ENCODE peak calls at places on chromosomes 4 and X, in six cellular contexts. One of them, this sample, is unnamed.

GRCh38 chrX:66915893-66916292 is 277.0 kb upstream of the EDA2R start:
- DNase-seq in HFF-Myc: no peak
- DNase-seq in left lung: no peak
- DNase-seq in hepatocyte: no peak
- DNase-seq in tibial nerve: no peak
- DNase-seq in AG10803: no peak
- DNase-seq in this sample: no peak

GRCh38 chr4:184355857-184356256 is 118.5 kb downstream of the IRF2 start:
- DNase-seq in hepatocyte: no peak
- DNase-seq in tibial nerve: no peak
- DNase-seq in AG10803: no peak
- DNase-seq in left lung: no peak
- DNase-seq in HFF-Myc: no peak
- DNase-seq in this sample: no peak

GRCh38 chrX:69388526-69388925 is 115.6 kb upstream of the NALF2 start:
- DNase-seq in left lung: no peak
- DNase-seq in AG10803: peak; percentile 4
- DNase-seq in hepatocyte: no peak
- DNase-seq in tibial nerve: peak; percentile 4
- DNase-seq in HFF-Myc: no peak
- DNase-seq in this sample: no peak

GRCh38 chr4:6991771-6992557 is 51.2 kb upstream of the TADA2B start:
- DNase-seq in tibial nerve: peak; percentile 49
- DNase-seq in hepatocyte: peak; percentile 50
- DNase-seq in HFF-Myc: peak; percentile 67
- DNase-seq in AG10803: peak; percentile 83
- DNase-seq in left lung: no peak
- DNase-seq in this sample: peak; percentile 76

GRCh38 chr4:151304755-151305154 is 20.6 kb downstream of the SH3D19 start:
- DNase-seq in tibial nerve: no peak
- DNase-seq in AG10803: no peak
- DNase-seq in left lung: no peak
- DNase-seq in hepatocyte: no peak
- DNase-seq in HFF-Myc: no peak
- DNase-seq in this sample: peak; percentile 41

GRCh38 chr4:126851391-126851790 is 781.4 kb upstream of the INTU start:
- DNase-seq in tibial nerve: no peak
- DNase-seq in left lung: no peak
- DNase-seq in HFF-Myc: peak; percentile 21
- DNase-seq in hepatocyte: no peak
- DNase-seq in AG10803: peak; percentile 91
- DNase-seq in this sample: no peak

GRCh38 chr4:27836505-27836904 is 975.9 kb downstream of the STIM2 start:
- DNase-seq in HFF-Myc: no peak
- DNase-seq in left lung: no peak
- DNase-seq in tibial nerve: no peak
- DNase-seq in hepatocyte: no peak
- DNase-seq in AG10803: no peak
- DNase-seq in this sample: peak; percentile 72

GRCh38 chrX:48576108-48576507 is 1.8 kb downstream of the RBM3 start:
- DNase-seq in AG10803: no peak
- DNase-seq in tibial nerve: no peak
- DNase-seq in left lung: no peak
- DNase-seq in hepatocyte: no peak
- DNase-seq in HFF-Myc: no peak
- DNase-seq in this sample: no peak

DNA sequence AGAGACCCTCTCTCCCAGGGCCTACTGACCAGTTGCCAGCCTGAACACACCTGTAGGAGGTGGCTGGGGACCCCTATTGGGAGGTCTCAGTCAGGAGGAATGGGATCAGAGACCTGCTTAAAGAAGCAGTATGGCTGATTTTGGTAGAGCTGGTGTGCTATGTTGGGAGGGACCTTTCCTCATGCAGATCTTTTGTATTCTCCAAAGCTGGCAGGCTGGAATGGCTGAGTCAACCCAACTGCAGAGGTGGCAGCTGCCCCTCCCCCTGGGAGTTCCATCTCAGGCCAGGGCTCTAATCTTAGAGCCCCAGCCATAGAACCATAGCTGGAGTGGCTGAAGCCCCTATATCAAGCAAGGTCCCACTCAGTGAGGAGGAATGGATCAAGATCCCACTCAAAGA is 279.3 kb upstream of the BMP3 start:
- DNase-seq in left lung: no peak
- DNase-seq in hepatocyte: no peak
- DNase-seq in HFF-Myc: no peak
- DNase-seq in tibial nerve: no peak
- DNase-seq in AG10803: no peak
- DNase-seq in this sample: no peak
- TF ChIP-seq CTCF in left lung: no peak
- TF ChIP-seq CTCF in hepatocyte: no peak
- TF ChIP-seq CTCF in HFF-Myc: no peak
- TF ChIP-seq CTCF in tibial nerve: no peak
- TF ChIP-seq CTCF in AG10803: no peak
- TF ChIP-seq CTCF in this sample: no peak

DNA sequence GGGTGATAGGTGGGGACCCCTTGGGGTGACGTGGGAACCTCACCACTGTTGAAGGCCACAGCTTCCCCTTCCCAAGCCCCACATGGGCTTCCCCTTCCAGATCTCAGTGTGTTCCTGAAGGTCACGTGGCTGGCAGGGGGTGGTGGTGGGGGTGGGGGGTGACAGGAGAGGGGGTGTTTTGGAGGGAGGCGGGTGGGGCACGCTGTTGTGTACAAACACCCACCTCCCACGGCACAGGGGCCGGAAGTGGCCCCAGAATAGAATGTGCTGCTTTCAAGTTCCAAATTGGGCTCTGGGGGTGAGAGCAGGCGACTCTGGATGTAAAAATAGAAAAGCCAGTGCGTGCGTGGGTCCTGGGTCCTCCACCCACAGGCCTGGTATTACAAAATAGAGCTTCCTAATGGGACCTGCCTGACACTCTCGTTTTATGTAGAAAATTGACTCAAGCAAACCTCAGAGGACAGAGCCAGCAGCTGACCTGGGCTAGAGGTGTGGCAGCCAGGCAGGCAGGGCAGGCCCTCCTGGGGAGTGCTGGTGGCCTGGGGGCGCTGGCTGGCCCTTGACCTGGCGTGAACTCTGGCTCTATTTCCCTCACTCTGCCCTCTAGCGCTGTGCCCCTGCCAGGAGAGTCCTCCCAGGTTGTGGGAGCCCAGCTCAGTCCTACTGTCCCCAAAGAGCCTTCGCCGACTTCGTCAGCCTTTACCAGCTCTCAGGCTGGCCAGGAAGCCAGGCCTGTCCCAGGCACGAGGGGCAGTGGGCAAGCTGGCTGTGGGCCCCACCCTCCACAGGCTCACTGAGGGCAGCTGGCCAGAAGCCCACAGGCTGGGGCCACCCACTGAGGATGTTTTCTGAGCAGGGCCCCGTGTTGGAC is 5.4 kb upstream of the SH3BP2 start:
- DNase-seq in hepatocyte: no peak
- DNase-seq in AG10803: no peak
- DNase-seq in tibial nerve: no peak
- DNase-seq in left lung: peak; percentile 80
- DNase-seq in HFF-Myc: no peak
- DNase-seq in this sample: no peak
- TF ChIP-seq CTCF in hepatocyte: no peak
- TF ChIP-seq CTCF in AG10803: no peak
- TF ChIP-seq CTCF in tibial nerve: no peak
- TF ChIP-seq CTCF in left lung: no peak
- TF ChIP-seq CTCF in HFF-Myc: no peak
- TF ChIP-seq CTCF in this sample: no peak

GRCh38 chrX:81120936-81121351 is 80.8 kb downstream of the HMGN5 start:
- DNase-seq in tibial nerve: peak; percentile 19
- DNase-seq in AG10803: peak; percentile 33
- DNase-seq in HFF-Myc: no peak
- DNase-seq in left lung: no peak
- DNase-seq in hepatocyte: peak; percentile 69
- DNase-seq in this sample: peak; percentile 36
- TF ChIP-seq CTCF in tibial nerve: peak; percentile 31
- TF ChIP-seq CTCF in AG10803: peak; percentile 64
- TF ChIP-seq CTCF in HFF-Myc: peak; percentile 65
- TF ChIP-seq CTCF in left lung: peak; percentile 30
- TF ChIP-seq CTCF in hepatocyte: peak; percentile 48
- TF ChIP-seq CTCF in this sample: peak; percentile 74

DNA sequence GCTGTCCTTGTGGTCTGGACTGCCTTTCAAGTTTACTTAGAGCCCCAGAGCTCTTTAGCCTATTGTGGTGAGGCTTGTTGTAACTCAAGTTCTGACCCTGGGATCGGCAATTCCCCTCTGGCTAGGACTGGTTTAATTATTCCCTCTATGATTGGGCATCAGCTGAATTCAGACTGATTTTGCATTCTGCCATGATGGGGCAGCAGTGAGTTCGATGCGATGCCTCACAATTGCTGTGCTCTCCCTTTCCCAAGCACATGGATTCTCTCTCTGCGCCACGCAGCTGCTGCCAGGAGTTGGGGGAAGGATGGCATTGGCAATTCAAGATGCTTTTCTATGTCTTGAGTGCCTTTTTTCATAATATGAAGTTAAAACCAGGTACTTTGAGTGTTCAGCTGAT is 327.8 kb upstream of the CXorf51B start:
- DNase-seq in hepatocyte: no peak
- DNase-seq in tibial nerve: no peak
- DNase-seq in left lung: no peak
- DNase-seq in HFF-Myc: no peak
- DNase-seq in AG10803: no peak
- DNase-seq in this sample: no peak
- TF ChIP-seq CTCF in hepatocyte: no peak
- TF ChIP-seq CTCF in tibial nerve: no peak
- TF ChIP-seq CTCF in left lung: no peak
- TF ChIP-seq CTCF in HFF-Myc: no peak
- TF ChIP-seq CTCF in AG10803: no peak
- TF ChIP-seq CTCF in this sample: no peak

GRCh38 chr4:139278450-139278849 is 1.6 kb downstream of the MGARP start:
- DNase-seq in tibial nerve: no peak
- DNase-seq in hepatocyte: no peak
- DNase-seq in AG10803: no peak
- DNase-seq in HFF-Myc: no peak
- DNase-seq in left lung: no peak
- DNase-seq in this sample: no peak

GRCh38 chr4:139274790-139275189 is 5.2 kb downstream of the MGARP start:
- DNase-seq in tibial nerve: no peak
- DNase-seq in AG10803: no peak
- DNase-seq in hepatocyte: no peak
- DNase-seq in left lung: no peak
- DNase-seq in HFF-Myc: no peak
- DNase-seq in this sample: no peak

GRCh38 chr4:139273835-139274234 is 6.2 kb downstream of the MGARP start:
- DNase-seq in AG10803: no peak
- DNase-seq in left lung: no peak
- DNase-seq in hepatocyte: no peak
- DNase-seq in tibial nerve: no peak
- DNase-seq in HFF-Myc: no peak
- DNase-seq in this sample: no peak

GRCh38 chr4:139278956-139279722 is 886 bp downstream of the MGARP start:
- DNase-seq in HFF-Myc: no peak
- DNase-seq in tibial nerve: no peak
- DNase-seq in left lung: peak; percentile 83
- DNase-seq in AG10803: no peak
- DNase-seq in hepatocyte: no peak
- DNase-seq in this sample: no peak

DNA sequence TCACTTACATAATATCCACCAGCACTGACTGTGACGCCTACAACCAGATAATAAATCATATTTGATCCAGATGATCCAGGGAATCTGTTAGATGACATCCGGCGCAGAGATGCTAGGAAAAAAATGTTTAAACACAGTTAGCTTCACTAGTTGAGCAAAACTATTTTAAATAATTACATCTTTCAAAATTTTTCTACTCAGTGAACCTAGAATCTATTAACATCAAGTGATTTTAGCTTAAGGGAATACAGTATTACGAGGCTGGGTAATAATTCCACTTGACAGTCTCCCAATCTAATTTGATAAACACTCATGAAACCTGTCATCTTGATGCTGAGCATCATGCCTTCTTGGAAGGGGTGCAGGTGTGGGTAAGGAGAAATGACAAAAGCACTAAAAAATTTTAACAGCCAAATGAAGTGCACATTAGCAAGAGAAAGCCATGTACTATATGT is 4.7 kb downstream of the MGARP start:
- DNase-seq in AG10803: no peak
- DNase-seq in hepatocyte: no peak
- DNase-seq in HFF-Myc: no peak
- DNase-seq in tibial nerve: no peak
- DNase-seq in left lung: no peak
- DNase-seq in this sample: no peak
- TF ChIP-seq CTCF in AG10803: no peak
- TF ChIP-seq CTCF in hepatocyte: no peak
- TF ChIP-seq CTCF in HFF-Myc: no peak
- TF ChIP-seq CTCF in tibial nerve: no peak
- TF ChIP-seq CTCF in left lung: no peak
- TF ChIP-seq CTCF in this sample: no peak